ENCODE peak calls at places on chromosome 15, in four cellular contexts. G, P, C and Y are unnamed samples.

GRCh38 chr15:62517541-62517940 is 352.5 kb upstream of the C2CD4B start:
- DNase-seq in G (no peak), P (no peak), C (no peak), Y (no peak)

GRCh38 chr15:27820232-27820631 is 278.9 kb downstream of the OCA2 start:
- DNase-seq in G (no peak), P (no peak), C (no peak), Y (peak)

GRCh38 chr15:98866503-98866902 is 141.1 kb downstream of the PGPEP1L start:
- DNase-seq in G (peak), P (peak), C (no peak), Y (peak)

GRCh38 chr15:98799991-98800390 is 151.7 kb downstream of the IGF1R start:
- DNase-seq in G (no peak), P (no peak), C (no peak), Y (no peak)

GRCh38 chr15:60961541-60961940 is 267.6 kb downstream of the RORA start:
- DNase-seq in G (no peak), P (no peak), C (no peak), Y (no peak)

GRCh38 chr15:101664303-101664913 is 12.2 kb upstream of the TM2D3 start:
- DNase-seq in G (no peak), P (no peak), C (no peak), Y (no peak)

GRCh38 chr15:39195988-39196486 is 384.8 kb upstream of the THBS1 start:
- DNase-seq in G (peak), P (no peak), C (no peak), Y (peak)

GRCh38 chr15:25846377-25846776 is 16.8 kb downstream of the ATP10A start:
- DNase-seq in G (no peak), P (peak), C (no peak), Y (no peak)

GRCh38 chr15:80838012-80838411 is 58.8 kb downstream of the CEMIP start:
- DNase-seq in G (no peak), P (no peak), C (no peak), Y (no peak)

GRCh38 chr15:78093242-78094020 is 1.1 kb downstream of the SH2D7 start:
- DNase-seq in G (peak), P (no peak), C (no peak), Y (peak)

GRCh38 chr15:80640546-80641121 is 54.5 kb upstream of the ABHD17C start:
- DNase-seq in G (no peak), P (no peak), C (no peak), Y (no peak)

GRCh38 chr15:64851503-64851840 is 9.8 kb downstream of the PLEKHO2 start:
- DNase-seq in G (peak), P (no peak), C (no peak), Y (no peak)

GRCh38 chr15:40528801-40529200 is 36.0 kb downstream of the CCDC32 start:
- DNase-seq in G (no peak), P (no peak), C (no peak), Y (no peak)

GRCh38 chr15:55247276-55247675 is 42.3 kb downstream of the RAB27A start:
- DNase-seq in G (no peak), P (no peak), C (no peak), Y (no peak)

GRCh38 chr15:65660927-65661326 is 39.2 kb downstream of the SLC24A1 start:
- DNase-seq in G (peak), P (no peak), C (no peak), Y (no peak)

GRCh38 chr15:25772500-25772899 is 90.6 kb downstream of the ATP10A start:
- DNase-seq in G (no peak), P (no peak), C (no peak), Y (no peak)

GRCh38 chr15:34721802-34722795 is 32.7 kb downstream of the GJD2 start:
- DNase-seq in G (peak), P (no peak), C (peak), Y (peak)

GRCh38 chr15:28107111-28107893 is 8.2 kb upstream of the OCA2 start:
- DNase-seq in G (peak), P (peak), C (no peak), Y (no peak)

GRCh38 chr15:39869251-39869650 is 50.8 kb downstream of the GPR176 start:
- DNase-seq in G (no peak), P (no peak), C (no peak), Y (no peak)

GRCh38 chr15:85615930-85616329 is 178.8 kb downstream of the KLHL25 start:
- DNase-seq in G (no peak), P (no peak), C (no peak), Y (peak)

GRCh38 chr15:31147943-31148621 is 46.6 kb upstream of the TRPM1 start:
- DNase-seq in G (no peak), P (no peak), C (no peak), Y (no peak)

GRCh38 chr15:28991236-28992171 is 105.7 kb downstream of the APBA2 start:
- DNase-seq in G (no peak), P (no peak), C (no peak), Y (no peak)

GRCh38 chr15:36501063-36501678 is 78.3 kb upstream of the CDIN1 start:
- DNase-seq in G (peak), P (peak), C (peak), Y (peak)

GRCh38 chr15:91142097-91142744 is 42.2 kb downstream of the SV2B start:
- DNase-seq in G (no peak), P (peak), C (no peak), Y (no peak)

GRCh38 chr15:65985387-65985786 is 116.1 kb downstream of the RAB11A start:
- DNase-seq in G (no peak), P (no peak), C (no peak), Y (no peak)

GRCh38 chr15:65165875-65166274 is 19.3 kb downstream of the CLPX start:
- DNase-seq in G (no peak), P (no peak), C (no peak), Y (no peak)